ENCODE peak calls at places on chromosomes 2 and 18, in ten cellular contexts. One of them, this sample, is unnamed.

GRCh38 chr2:212271583-212271982 is 267.0 kb downstream of the ERBB4 start:
- DNase-seq in stimulated activated CD4-positive, alpha-beta T cell treated with anti-CD3 and anti-CD28 coated beads, TNF-alpha, amount 100 ng/mL, for 4 hours: no peak
- DNase-seq in stimulated activated CD8-positive, alpha-beta memory T cell treated with anti-CD3 and anti-CD28 coated beads, Interleukin-2, amount 100 ng/mL, for 48 hours: no peak
- DNase-seq in GM23248: no peak
- DNase-seq in left colon: no peak
- DNase-seq in fibroblast of lung: no peak
- DNase-seq in left cardiac atrium: no peak
- DNase-seq in endodermal cell: no peak
- DNase-seq in D341Med: no peak
- DNase-seq in astrocyte: no peak
- DNase-seq in this sample: no peak

GRCh38 chr18:33699372-33699771 is 121.4 kb downstream of the ASXL3 start:
- DNase-seq in D341Med: no peak
- DNase-seq in stimulated activated CD4-positive, alpha-beta T cell treated with anti-CD3 and anti-CD28 coated beads, TNF-alpha, amount 100 ng/mL, for 4 hours: no peak
- DNase-seq in astrocyte: no peak
- DNase-seq in GM23248: no peak
- DNase-seq in stimulated activated CD8-positive, alpha-beta memory T cell treated with anti-CD3 and anti-CD28 coated beads, Interleukin-2, amount 100 ng/mL, for 48 hours: no peak
- DNase-seq in fibroblast of lung: no peak
- DNase-seq in left colon: no peak
- DNase-seq in endodermal cell: no peak
- DNase-seq in left cardiac atrium: no peak
- DNase-seq in this sample: no peak

GRCh38 chr2:196503398-196503797 is 136.1 kb upstream of the CCDC150 start:
- DNase-seq in fibroblast of lung: no peak
- DNase-seq in astrocyte: no peak
- DNase-seq in stimulated activated CD8-positive, alpha-beta memory T cell treated with anti-CD3 and anti-CD28 coated beads, Interleukin-2, amount 100 ng/mL, for 48 hours: no peak
- DNase-seq in left cardiac atrium: no peak
- DNase-seq in endodermal cell: no peak
- DNase-seq in left colon: no peak
- DNase-seq in stimulated activated CD4-positive, alpha-beta T cell treated with anti-CD3 and anti-CD28 coated beads, TNF-alpha, amount 100 ng/mL, for 4 hours: no peak
- DNase-seq in D341Med: no peak
- DNase-seq in GM23248: no peak
- DNase-seq in this sample: no peak

GRCh38 chr18:41395695-41396094 is 559.3 kb upstream of the PIK3C3 start:
- DNase-seq in left colon: no peak
- DNase-seq in stimulated activated CD8-positive, alpha-beta memory T cell treated with anti-CD3 and anti-CD28 coated beads, Interleukin-2, amount 100 ng/mL, for 48 hours: no peak
- DNase-seq in D341Med: no peak
- DNase-seq in GM23248: no peak
- DNase-seq in stimulated activated CD4-positive, alpha-beta T cell treated with anti-CD3 and anti-CD28 coated beads, TNF-alpha, amount 100 ng/mL, for 4 hours: no peak
- DNase-seq in endodermal cell: no peak
- DNase-seq in fibroblast of lung: no peak
- DNase-seq in astrocyte: no peak
- DNase-seq in left cardiac atrium: no peak
- DNase-seq in this sample: no peak

GRCh38 chr2:225993430-225993829 is 593.9 kb downstream of the NYAP2 start:
- DNase-seq in left colon: no peak
- DNase-seq in left cardiac atrium: no peak
- DNase-seq in D341Med: no peak
- DNase-seq in GM23248: peak; percentile 52
- DNase-seq in endodermal cell: no peak
- DNase-seq in stimulated activated CD8-positive, alpha-beta memory T cell treated with anti-CD3 and anti-CD28 coated beads, Interleukin-2, amount 100 ng/mL, for 48 hours: no peak
- DNase-seq in astrocyte: peak; percentile 65
- DNase-seq in fibroblast of lung: peak; percentile 27
- DNase-seq in stimulated activated CD4-positive, alpha-beta T cell treated with anti-CD3 and anti-CD28 coated beads, TNF-alpha, amount 100 ng/mL, for 4 hours: no peak
- DNase-seq in this sample: no peak

GRCh38 chr18:7646174-7646886 is 79.2 kb downstream of the PTPRM start:
- DNase-seq in fibroblast of lung: no peak
- DNase-seq in GM23248: no peak
- DNase-seq in left colon: no peak
- DNase-seq in D341Med: no peak
- DNase-seq in stimulated activated CD4-positive, alpha-beta T cell treated with anti-CD3 and anti-CD28 coated beads, TNF-alpha, amount 100 ng/mL, for 4 hours: no peak
- DNase-seq in stimulated activated CD8-positive, alpha-beta memory T cell treated with anti-CD3 and anti-CD28 coated beads, Interleukin-2, amount 100 ng/mL, for 48 hours: no peak
- DNase-seq in left cardiac atrium: no peak
- DNase-seq in astrocyte: no peak
- DNase-seq in endodermal cell: no peak
- DNase-seq in this sample: no peak

GRCh38 chr2:42504364-42505230 is 10.8 kb upstream of the KCNG3 start:
- DNase-seq in stimulated activated CD8-positive, alpha-beta memory T cell treated with anti-CD3 and anti-CD28 coated beads, Interleukin-2, amount 100 ng/mL, for 48 hours: no peak
- DNase-seq in stimulated activated CD4-positive, alpha-beta T cell treated with anti-CD3 and anti-CD28 coated beads, TNF-alpha, amount 100 ng/mL, for 4 hours: no peak
- DNase-seq in left colon: no peak
- DNase-seq in GM23248: no peak
- DNase-seq in astrocyte: no peak
- DNase-seq in fibroblast of lung: no peak
- DNase-seq in endodermal cell: no peak
- DNase-seq in left cardiac atrium: no peak
- DNase-seq in D341Med: no peak
- DNase-seq in this sample: no peak

GRCh38 chr2:51085679-51086078 is 53.7 kb upstream of the NRXN1 start:
- DNase-seq in GM23248: no peak
- DNase-seq in stimulated activated CD8-positive, alpha-beta memory T cell treated with anti-CD3 and anti-CD28 coated beads, Interleukin-2, amount 100 ng/mL, for 48 hours: no peak
- DNase-seq in endodermal cell: no peak
- DNase-seq in stimulated activated CD4-positive, alpha-beta T cell treated with anti-CD3 and anti-CD28 coated beads, TNF-alpha, amount 100 ng/mL, for 4 hours: no peak
- DNase-seq in fibroblast of lung: no peak
- DNase-seq in D341Med: no peak
- DNase-seq in astrocyte: no peak
- DNase-seq in left colon: no peak
- DNase-seq in left cardiac atrium: no peak
- DNase-seq in this sample: no peak

GRCh38 chr2:234818937-234819336 is 132.9 kb upstream of the SH3BP4 start:
- DNase-seq in astrocyte: no peak
- DNase-seq in left cardiac atrium: no peak
- DNase-seq in D341Med: no peak
- DNase-seq in stimulated activated CD4-positive, alpha-beta T cell treated with anti-CD3 and anti-CD28 coated beads, TNF-alpha, amount 100 ng/mL, for 4 hours: no peak
- DNase-seq in endodermal cell: no peak
- DNase-seq in stimulated activated CD8-positive, alpha-beta memory T cell treated with anti-CD3 and anti-CD28 coated beads, Interleukin-2, amount 100 ng/mL, for 48 hours: no peak
- DNase-seq in GM23248: no peak
- DNase-seq in left colon: no peak
- DNase-seq in fibroblast of lung: no peak
- DNase-seq in this sample: no peak

GRCh38 chr2:109615637-109616144 is 1.5 kb downstream of the SOWAHC start:
- DNase-seq in stimulated activated CD8-positive, alpha-beta memory T cell treated with anti-CD3 and anti-CD28 coated beads, Interleukin-2, amount 100 ng/mL, for 48 hours: no peak
- DNase-seq in astrocyte: no peak
- DNase-seq in stimulated activated CD4-positive, alpha-beta T cell treated with anti-CD3 and anti-CD28 coated beads, TNF-alpha, amount 100 ng/mL, for 4 hours: no peak
- DNase-seq in D341Med: no peak
- DNase-seq in GM23248: no peak
- DNase-seq in endodermal cell: peak; percentile 83
- DNase-seq in fibroblast of lung: no peak
- DNase-seq in left colon: peak; percentile 54
- DNase-seq in left cardiac atrium: no peak
- DNase-seq in this sample: no peak

GRCh38 chr2:176247859-176248258 is 21.4 kb upstream of the MTX2 start:
- DNase-seq in stimulated activated CD8-positive, alpha-beta memory T cell treated with anti-CD3 and anti-CD28 coated beads, Interleukin-2, amount 100 ng/mL, for 48 hours: no peak
- DNase-seq in GM23248: no peak
- DNase-seq in left cardiac atrium: no peak
- DNase-seq in stimulated activated CD4-positive, alpha-beta T cell treated with anti-CD3 and anti-CD28 coated beads, TNF-alpha, amount 100 ng/mL, for 4 hours: no peak
- DNase-seq in fibroblast of lung: no peak
- DNase-seq in astrocyte: no peak
- DNase-seq in left colon: no peak
- DNase-seq in D341Med: no peak
- DNase-seq in endodermal cell: no peak
- DNase-seq in this sample: no peak

GRCh38 chr2:45946023-45946422 is 294.5 kb downstream of the PRKCE start:
- DNase-seq in stimulated activated CD8-positive, alpha-beta memory T cell treated with anti-CD3 and anti-CD28 coated beads, Interleukin-2, amount 100 ng/mL, for 48 hours: no peak
- DNase-seq in endodermal cell: no peak
- DNase-seq in D341Med: no peak
- DNase-seq in left cardiac atrium: no peak
- DNase-seq in fibroblast of lung: peak; percentile 63
- DNase-seq in left colon: no peak
- DNase-seq in GM23248: peak; percentile 86
- DNase-seq in astrocyte: peak; percentile 98
- DNase-seq in stimulated activated CD4-positive, alpha-beta T cell treated with anti-CD3 and anti-CD28 coated beads, TNF-alpha, amount 100 ng/mL, for 4 hours: no peak
- DNase-seq in this sample: no peak

GRCh38 chr2:219158025-219158424 is 2.6 kb downstream of the NHEJ1 start:
- DNase-seq in GM23248: no peak
- DNase-seq in stimulated activated CD4-positive, alpha-beta T cell treated with anti-CD3 and anti-CD28 coated beads, TNF-alpha, amount 100 ng/mL, for 4 hours: no peak
- DNase-seq in fibroblast of lung: no peak
- DNase-seq in stimulated activated CD8-positive, alpha-beta memory T cell treated with anti-CD3 and anti-CD28 coated beads, Interleukin-2, amount 100 ng/mL, for 48 hours: no peak
- DNase-seq in astrocyte: no peak
- DNase-seq in D341Med: no peak
- DNase-seq in endodermal cell: no peak
- DNase-seq in left colon: no peak
- DNase-seq in left cardiac atrium: no peak
- DNase-seq in this sample: no peak

GRCh38 chr2:218432676-218433365 is 13.9 kb downstream of the VIL1 start:
- DNase-seq in left cardiac atrium: no peak
- DNase-seq in stimulated activated CD8-positive, alpha-beta memory T cell treated with anti-CD3 and anti-CD28 coated beads, Interleukin-2, amount 100 ng/mL, for 48 hours: no peak
- DNase-seq in GM23248: no peak
- DNase-seq in endodermal cell: no peak
- DNase-seq in left colon: no peak
- DNase-seq in D341Med: no peak
- DNase-seq in astrocyte: no peak
- DNase-seq in fibroblast of lung: no peak
- DNase-seq in stimulated activated CD4-positive, alpha-beta T cell treated with anti-CD3 and anti-CD28 coated beads, TNF-alpha, amount 100 ng/mL, for 4 hours: no peak
- DNase-seq in this sample: no peak

GRCh38 chr18:58805482-58806187 is 59.0 kb upstream of the ZNF532 start:
- DNase-seq in left cardiac atrium: no peak
- DNase-seq in astrocyte: no peak
- DNase-seq in GM23248: no peak
- DNase-seq in fibroblast of lung: no peak
- DNase-seq in stimulated activated CD4-positive, alpha-beta T cell treated with anti-CD3 and anti-CD28 coated beads, TNF-alpha, amount 100 ng/mL, for 4 hours: no peak
- DNase-seq in left colon: no peak
- DNase-seq in endodermal cell: no peak
- DNase-seq in D341Med: no peak
- DNase-seq in stimulated activated CD8-positive, alpha-beta memory T cell treated with anti-CD3 and anti-CD28 coated beads, Interleukin-2, amount 100 ng/mL, for 48 hours: no peak
- DNase-seq in this sample: no peak

GRCh38 chr2:207505728-207506127 is 24.0 kb upstream of the CREB1 start:
- DNase-seq in fibroblast of lung: peak; percentile 69
- DNase-seq in left colon: no peak
- DNase-seq in left cardiac atrium: no peak
- DNase-seq in D341Med: no peak
- DNase-seq in stimulated activated CD4-positive, alpha-beta T cell treated with anti-CD3 and anti-CD28 coated beads, TNF-alpha, amount 100 ng/mL, for 4 hours: no peak
- DNase-seq in endodermal cell: no peak
- DNase-seq in GM23248: peak; percentile 90
- DNase-seq in stimulated activated CD8-positive, alpha-beta memory T cell treated with anti-CD3 and anti-CD28 coated beads, Interleukin-2, amount 100 ng/mL, for 48 hours: no peak
- DNase-seq in astrocyte: peak; percentile 94
- DNase-seq in this sample: no peak

GRCh38 chr2:20621366-20622295 is 29.3 kb downstream of the HS1BP3 start:
- DNase-seq in stimulated activated CD8-positive, alpha-beta memory T cell treated with anti-CD3 and anti-CD28 coated beads, Interleukin-2, amount 100 ng/mL, for 48 hours: no peak
- DNase-seq in stimulated activated CD4-positive, alpha-beta T cell treated with anti-CD3 and anti-CD28 coated beads, TNF-alpha, amount 100 ng/mL, for 4 hours: no peak
- DNase-seq in GM23248: no peak
- DNase-seq in left colon: no peak
- DNase-seq in D341Med: peak; percentile 51
- DNase-seq in fibroblast of lung: no peak
- DNase-seq in left cardiac atrium: peak; percentile 18
- DNase-seq in endodermal cell: peak; percentile 36
- DNase-seq in astrocyte: no peak
- DNase-seq in this sample: no peak

GRCh38 chr2:171598713-171599319 is 76.5 kb downstream of the CYBRD1 start:
- DNase-seq in stimulated activated CD4-positive, alpha-beta T cell treated with anti-CD3 and anti-CD28 coated beads, TNF-alpha, amount 100 ng/mL, for 4 hours: peak; percentile 21
- DNase-seq in astrocyte: peak; percentile 52
- DNase-seq in stimulated activated CD8-positive, alpha-beta memory T cell treated with anti-CD3 and anti-CD28 coated beads, Interleukin-2, amount 100 ng/mL, for 48 hours: peak; percentile 8
- DNase-seq in fibroblast of lung: peak; percentile 80
- DNase-seq in left cardiac atrium: peak; percentile 22
- DNase-seq in GM23248: peak; percentile 86
- DNase-seq in D341Med: peak; percentile 74
- DNase-seq in endodermal cell: peak; percentile 63
- DNase-seq in left colon: peak; percentile 15
- DNase-seq in this sample: peak; percentile 44

GRCh38 chr2:179428659-179429058 is 164.0 kb upstream of the SESTD1 start:
- DNase-seq in left cardiac atrium: no peak
- DNase-seq in astrocyte: no peak
- DNase-seq in fibroblast of lung: no peak
- DNase-seq in GM23248: peak; percentile 21
- DNase-seq in left colon: no peak
- DNase-seq in D341Med: no peak
- DNase-seq in endodermal cell: peak; percentile 65
- DNase-seq in stimulated activated CD4-positive, alpha-beta T cell treated with anti-CD3 and anti-CD28 coated beads, TNF-alpha, amount 100 ng/mL, for 4 hours: no peak
- DNase-seq in stimulated activated CD8-positive, alpha-beta memory T cell treated with anti-CD3 and anti-CD28 coated beads, Interleukin-2, amount 100 ng/mL, for 48 hours: no peak
- DNase-seq in this sample: no peak

GRCh38 chr18:73724908-73725307 is 422.7 kb downstream of the FBXO15 start:
- DNase-seq in fibroblast of lung: peak; percentile 44
- DNase-seq in astrocyte: no peak
- DNase-seq in stimulated activated CD4-positive, alpha-beta T cell treated with anti-CD3 and anti-CD28 coated beads, TNF-alpha, amount 100 ng/mL, for 4 hours: no peak
- DNase-seq in GM23248: no peak
- DNase-seq in left cardiac atrium: no peak
- DNase-seq in left colon: no peak
- DNase-seq in endodermal cell: no peak
- DNase-seq in D341Med: peak; percentile 36
- DNase-seq in stimulated activated CD8-positive, alpha-beta memory T cell treated with anti-CD3 and anti-CD28 coated beads, Interleukin-2, amount 100 ng/mL, for 48 hours: no peak
- DNase-seq in this sample: no peak

GRCh38 chr2:157838442-157839161 is 37.5 kb downstream of the ACVR1 start:
- DNase-seq in left cardiac atrium: peak; percentile 52
- DNase-seq in fibroblast of lung: peak; percentile 88
- DNase-seq in GM23248: peak; percentile 80
- DNase-seq in endodermal cell: peak; percentile 69
- DNase-seq in stimulated activated CD8-positive, alpha-beta memory T cell treated with anti-CD3 and anti-CD28 coated beads, Interleukin-2, amount 100 ng/mL, for 48 hours: no peak
- DNase-seq in D341Med: no peak
- DNase-seq in astrocyte: peak; percentile 86
- DNase-seq in left colon: peak; percentile 19
- DNase-seq in stimulated activated CD4-positive, alpha-beta T cell treated with anti-CD3 and anti-CD28 coated beads, TNF-alpha, amount 100 ng/mL, for 4 hours: no peak
- DNase-seq in this sample: no peak

GRCh38 chr18:25291150-25291549 is 60.8 kb downstream of the ZNF521 start:
- DNase-seq in D341Med: no peak
- DNase-seq in stimulated activated CD8-positive, alpha-beta memory T cell treated with anti-CD3 and anti-CD28 coated beads, Interleukin-2, amount 100 ng/mL, for 48 hours: no peak
- DNase-seq in stimulated activated CD4-positive, alpha-beta T cell treated with anti-CD3 and anti-CD28 coated beads, TNF-alpha, amount 100 ng/mL, for 4 hours: no peak
- DNase-seq in GM23248: no peak
- DNase-seq in astrocyte: no peak
- DNase-seq in left colon: no peak
- DNase-seq in endodermal cell: no peak
- DNase-seq in left cardiac atrium: no peak
- DNase-seq in fibroblast of lung: no peak
- DNase-seq in this sample: no peak

GRCh38 chr2:128578406-128579385 is 260.0 kb upstream of the HS6ST1 start:
- DNase-seq in fibroblast of lung: peak; percentile 14
- DNase-seq in astrocyte: no peak
- DNase-seq in stimulated activated CD8-positive, alpha-beta memory T cell treated with anti-CD3 and anti-CD28 coated beads, Interleukin-2, amount 100 ng/mL, for 48 hours: no peak
- DNase-seq in GM23248: peak; percentile 27
- DNase-seq in endodermal cell: no peak
- DNase-seq in stimulated activated CD4-positive, alpha-beta T cell treated with anti-CD3 and anti-CD28 coated beads, TNF-alpha, amount 100 ng/mL, for 4 hours: no peak
- DNase-seq in left cardiac atrium: no peak
- DNase-seq in left colon: no peak
- DNase-seq in D341Med: no peak
- DNase-seq in this sample: no peak

GRCh38 chr2:21354113-21354679 is 230.4 kb downstream of the TDRD15 start:
- DNase-seq in endodermal cell: no peak
- DNase-seq in D341Med: no peak
- DNase-seq in GM23248: no peak
- DNase-seq in stimulated activated CD4-positive, alpha-beta T cell treated with anti-CD3 and anti-CD28 coated beads, TNF-alpha, amount 100 ng/mL, for 4 hours: no peak
- DNase-seq in left cardiac atrium: no peak
- DNase-seq in left colon: no peak
- DNase-seq in astrocyte: no peak
- DNase-seq in stimulated activated CD8-positive, alpha-beta memory T cell treated with anti-CD3 and anti-CD28 coated beads, Interleukin-2, amount 100 ng/mL, for 48 hours: no peak
- DNase-seq in fibroblast of lung: no peak
- DNase-seq in this sample: no peak

GRCh38 chr2:111199840-111200239 is 79.1 kb downstream of the BCL2L11 start:
- DNase-seq in stimulated activated CD4-positive, alpha-beta T cell treated with anti-CD3 and anti-CD28 coated beads, TNF-alpha, amount 100 ng/mL, for 4 hours: no peak
- DNase-seq in endodermal cell: no peak
- DNase-seq in D341Med: no peak
- DNase-seq in fibroblast of lung: no peak
- DNase-seq in GM23248: no peak
- DNase-seq in left cardiac atrium: no peak
- DNase-seq in astrocyte: no peak
- DNase-seq in left colon: no peak
- DNase-seq in stimulated activated CD8-positive, alpha-beta memory T cell treated with anti-CD3 and anti-CD28 coated beads, Interleukin-2, amount 100 ng/mL, for 48 hours: no peak
- DNase-seq in this sample: peak; percentile 7

GRCh38 chr2:20580690-20581437 is 70.0 kb downstream of the HS1BP3 start:
- DNase-seq in left cardiac atrium: peak; percentile 23
- DNase-seq in endodermal cell: no peak
- DNase-seq in stimulated activated CD8-positive, alpha-beta memory T cell treated with anti-CD3 and anti-CD28 coated beads, Interleukin-2, amount 100 ng/mL, for 48 hours: no peak
- DNase-seq in left colon: no peak
- DNase-seq in fibroblast of lung: no peak
- DNase-seq in astrocyte: no peak
- DNase-seq in D341Med: no peak
- DNase-seq in stimulated activated CD4-positive, alpha-beta T cell treated with anti-CD3 and anti-CD28 coated beads, TNF-alpha, amount 100 ng/mL, for 4 hours: no peak
- DNase-seq in GM23248: no peak
- DNase-seq in this sample: no peak

GRCh38 chr2:134359367-134360081 is 105.7 kb downstream of the MGAT5 start:
- DNase-seq in endodermal cell: no peak
- DNase-seq in fibroblast of lung: no peak
- DNase-seq in astrocyte: peak; percentile 25
- DNase-seq in left colon: peak; percentile 58
- DNase-seq in GM23248: no peak
- DNase-seq in stimulated activated CD8-positive, alpha-beta memory T cell treated with anti-CD3 and anti-CD28 coated beads, Interleukin-2, amount 100 ng/mL, for 48 hours: no peak
- DNase-seq in stimulated activated CD4-positive, alpha-beta T cell treated with anti-CD3 and anti-CD28 coated beads, TNF-alpha, amount 100 ng/mL, for 4 hours: no peak
- DNase-seq in D341Med: peak; percentile 46
- DNase-seq in left cardiac atrium: no peak
- DNase-seq in this sample: no peak

GRCh38 chr18:52903858-52904257 is 563.9 kb downstream of the DCC start:
- DNase-seq in astrocyte: no peak
- DNase-seq in endodermal cell: peak; percentile 87
- DNase-seq in stimulated activated CD8-positive, alpha-beta memory T cell treated with anti-CD3 and anti-CD28 coated beads, Interleukin-2, amount 100 ng/mL, for 48 hours: no peak
- DNase-seq in stimulated activated CD4-positive, alpha-beta T cell treated with anti-CD3 and anti-CD28 coated beads, TNF-alpha, amount 100 ng/mL, for 4 hours: no peak
- DNase-seq in fibroblast of lung: peak; percentile 2
- DNase-seq in D341Med: peak; percentile 40
- DNase-seq in left colon: peak; percentile 71
- DNase-seq in left cardiac atrium: no peak
- DNase-seq in GM23248: peak; percentile 2
- DNase-seq in this sample: no peak

This sample was measured in memory B cell.